ENCODE peak calls at places on chromosomes 3 and 15, in nine cellular contexts. F is cardiac fibroblast; Q is right atrium auricular region; H is iPS-NIHi11; V is stimulated activated CD4-positive, alpha-beta T cell treated with anti-CD3 and anti-CD28 coated beads, Interleukin-15, amount 100 ng/mL, for 24 hours; C is brain microvascular endothelial cell; K is non-pigmented ciliary epithelial cell; D is WTC11; S is AG04450. B is an unnamed sample.

GRCh38 chr3:126034481-126035361 is 49.2 kb downstream of the SLC41A3 start:
- DNase-seq in F (no peak), Q (peak; percentile 49), H (no peak), V (no peak), C (no peak), K (no peak), D (no peak), S (no peak), B (no peak)

GRCh38 chr3:165233521-165234195 is 37.5 kb upstream of the SLITRK3 start:
- DNase-seq in F (peak; percentile 34), Q (no peak), H (no peak), V (no peak), C (peak; percentile 56), K (peak; percentile 38), D (no peak), S (no peak), B (no peak)

GRCh38 chr15:73969151-73969759 is 22.8 kb downstream of the STOML1 start:
- DNase-seq in F (no peak), Q (no peak), H (no peak), V (no peak), C (no peak), K (no peak), D (no peak), S (no peak), B (no peak)

GRCh38 chr3:12458901-12459300 is 25.4 kb upstream of the TSEN2 start:
- DNase-seq in F (no peak), Q (peak; percentile 68), H (peak; percentile 48), V (no peak), C (no peak), K (no peak), D (no peak), S (no peak), B (no peak)

GRCh38 chr3:71859128-71859519 is 74.2 kb upstream of the PROK2 start:
- DNase-seq in F (peak; percentile 14), Q (no peak), H (peak; percentile 40), V (peak; percentile 10), C (no peak), K (no peak), D (no peak), S (no peak), B (peak; percentile 38)

GRCh38 chr15:66932634-66933024 is 132.8 kb upstream of the SMAD3 start:
- DNase-seq in F (no peak), Q (no peak), H (no peak), V (no peak), C (no peak), K (no peak), D (no peak), S (no peak), B (no peak)

GRCh38 chr15:89972085-89972484 is 29.0 kb upstream of the ZNF710 start:
- DNase-seq in F (no peak), Q (no peak), H (no peak), V (no peak), C (no peak), K (no peak), D (no peak), S (no peak), B (no peak)

GRCh38 chr3:24336101-24336500 is 158.5 kb downstream of the THRB start:
- DNase-seq in F (no peak), Q (no peak), H (no peak), V (no peak), C (no peak), K (no peak), D (no peak), S (no peak), B (no peak)

GRCh38 chr3:158313344-158313927 is 203.5 kb downstream of the RSRC1 start:
- DNase-seq in F (peak; percentile 51), Q (no peak), H (no peak), V (no peak), C (peak; percentile 27), K (peak; percentile 8), D (no peak), S (no peak), B (no peak)

GRCh38 chr3:4719011-4719649 is 226.0 kb downstream of the ITPR1 start:
- DNase-seq in F (no peak), Q (no peak), H (no peak), V (no peak), C (no peak), K (no peak), D (no peak), S (peak; percentile 24), B (no peak)

GRCh38 chr15:60975203-60975602 is 253.9 kb downstream of the RORA start:
- DNase-seq in F (peak; percentile 56), Q (no peak), H (no peak), V (no peak), C (no peak), K (no peak), D (no peak), S (no peak), B (no peak)

GRCh38 chr3:30007668-30008067 is 598.7 kb upstream of the TGFBR2 start:
- DNase-seq in F (no peak), Q (no peak), H (no peak), V (no peak), C (no peak), K (no peak), D (no peak), S (no peak), B (no peak)

GRCh38 chr3:100089802-100090668 is 24.3 kb downstream of the FILIP1L start:
- DNase-seq in F (peak; percentile 67), Q (no peak), H (peak; percentile 42), V (peak; percentile 31), C (peak; percentile 74), K (no peak), D (peak; percentile 43), S (peak; percentile 27), B (peak; percentile 19)

GRCh38 chr3:130576571-130577266 is 59.7 kb downstream of the COL6A6 start:
- DNase-seq in F (peak; percentile 73), Q (no peak), H (no peak), V (no peak), C (peak; percentile 57), K (peak; percentile 64), D (no peak), S (peak; percentile 65), B (no peak)

GRCh38 chr3:14716593-14716992 is 41.7 kb downstream of the C3orf20 start:
- DNase-seq in F (no peak), Q (no peak), H (no peak), V (no peak), C (no peak), K (no peak), D (no peak), S (no peak), B (no peak)

GRCh38 chr3:14947886-14948608 is 664 bp downstream of the NR2C2 start:
- DNase-seq in F (peak; percentile 98), Q (peak; percentile 96), H (peak; percentile 98), V (peak; percentile 96), C (peak; percentile 91), K (peak; percentile 68), D (peak; percentile 96), S (peak; percentile 90), B (peak; percentile 97)

GRCh38 chr15:66633346-66633745 is 67.5 kb upstream of the LCTL start:
- DNase-seq in F (no peak), Q (no peak), H (no peak), V (no peak), C (no peak), K (no peak), D (no peak), S (no peak), B (no peak)

GRCh38 chr3:157838457-157838856 is 267.8 kb downstream of the SHOX2 start:
- DNase-seq in F (no peak), Q (no peak), H (no peak), V (no peak), C (no peak), K (no peak), D (no peak), S (no peak), B (no peak)

GRCh38 chr3:45214061-45214680 is 11.9 kb downstream of the TMEM158 start:
- DNase-seq in F (no peak), Q (no peak), H (no peak), V (no peak), C (no peak), K (no peak), D (no peak), S (no peak), B (no peak)

GRCh38 chr15:99424978-99425665 is 140.7 kb upstream of the MEF2A start:
- DNase-seq in F (peak; percentile 96), Q (peak; percentile 77), H (no peak), V (peak; percentile 74), C (peak; percentile 71), K (peak; percentile 50), D (no peak), S (peak; percentile 62), B (peak; percentile 83)

GRCh38 chr3:117893638-117894037 is 1141.0 kb downstream of the IGSF11 start:
- DNase-seq in F (no peak), Q (no peak), H (no peak), V (no peak), C (no peak), K (no peak), D (no peak), S (no peak), B (no peak)

GRCh38 chr3:54094926-54095325 is 27.4 kb upstream of the CACNA2D3 start:
- DNase-seq in F (peak; percentile 13), Q (no peak), H (no peak), V (no peak), C (no peak), K (no peak), D (no peak), S (no peak), B (no peak)

GRCh38 chr3:120192579-120192978 is 92.4 kb downstream of the GPR156 start:
- DNase-seq in F (no peak), Q (no peak), H (no peak), V (no peak), C (no peak), K (no peak), D (no peak), S (no peak), B (no peak)

GRCh38 chr15:36117394-36117793 is 462.0 kb upstream of the CDIN1 start:
- DNase-seq in F (no peak), Q (no peak), H (no peak), V (no peak), C (no peak), K (no peak), D (no peak), S (no peak), B (no peak)

GRCh38 chr3:45870099-45870498 is 16.2 kb upstream of the CCR9 start:
- DNase-seq in F (no peak), Q (no peak), H (no peak), V (peak; percentile 48), C (no peak), K (no peak), D (no peak), S (no peak), B (peak; percentile 42)

GRCh38 chr3:121916189-121916588 is 22.0 kb downstream of the SLC15A2 start:
- DNase-seq in F (no peak), Q (no peak), H (peak; percentile 14), V (no peak), C (no peak), K (no peak), D (no peak), S (no peak), B (no peak)

GRCh38 chr3:185175370-185175987 is 22.6 kb upstream of the C3orf70 start:
- DNase-seq in F (peak; percentile 73), Q (peak; percentile 72), H (peak; percentile 36), V (no peak), C (peak; percentile 18), K (no peak), D (peak; percentile 38), S (no peak), B (no peak)

GRCh38 chr3:51967384-51968174 is at the start of gene PCBP4:
- DNase-seq in F (peak; percentile 42), Q (peak; percentile 80), H (peak; percentile 83), V (peak; percentile 54), C (no peak), K (no peak), D (peak; percentile 69), S (no peak), B (peak; percentile 28)

GRCh38 chr15:23565395-23566069 is at the start of gene MKRN3:
- DNase-seq in F (peak; percentile 19), Q (no peak), H (peak; percentile 34), V (peak; percentile 46), C (no peak), K (peak; percentile 44), D (no peak), S (peak; percentile 27), B (peak; percentile 67)

GRCh38 chr15:47857384-47858168 is 140.3 kb downstream of the SEMA6D start:
- DNase-seq in F (no peak), Q (no peak), H (no peak), V (no peak), C (no peak), K (no peak), D (no peak), S (no peak), B (no peak)